ENCODE peak calls at places on chromosomes 6 and 20, in four cellular contexts. A is mesothelial cell of epicardium, Q is astrocyte of the spinal cord, Z is tibial nerve. E is an unnamed sample.

GRCh38 chr20:60101201-60101893 is 143.1 kb downstream of the CDH26 start:
- DNase-seq in A (no peak), Q (no peak), Z (no peak), E (no peak)

GRCh38 chr6:46044876-46045617 is 29.4 kb upstream of the CLIC5 start:
- DNase-seq in A (no peak), Q (peak), Z (peak), E (peak)

GRCh38 chr20:6416371-6416770 is 293.5 kb upstream of the FERMT1 start:
- DNase-seq in A (no peak), Q (no peak), Z (no peak), E (no peak)

GRCh38 chr6:161162722-161163121 is 111.1 kb downstream of the AGPAT4 start:
- DNase-seq in A (no peak), Q (no peak), Z (no peak), E (no peak)

GRCh38 chr6:37489697-37490336 is 9.9 kb downstream of the CCDC167 start:
- DNase-seq in A (no peak), Q (no peak), Z (no peak), E (no peak)

GRCh38 chr20:20277772-20278382 is 90.0 kb upstream of the INSM1 start:
- DNase-seq in A (no peak), Q (no peak), Z (no peak), E (no peak)

GRCh38 chr6:147941143-147941542 is 401.5 kb upstream of the SASH1 start:
- DNase-seq in A (no peak), Q (peak), Z (no peak), E (no peak)

GRCh38 chr6:36924131-36924530 is 30.4 kb upstream of the PI16 start:
- DNase-seq in A (no peak), Q (peak), Z (no peak), E (no peak)

GRCh38 chr6:69138893-69139494 is 503.9 kb downstream of the ADGRB3 start:
- DNase-seq in A (no peak), Q (peak), Z (no peak), E (no peak)

GRCh38 chr20:58832442-58832841 is 18.3 kb downstream of the GNAS-AS1 start:
- DNase-seq in A (no peak), Q (no peak), Z (no peak), E (peak)

GRCh38 chr6:106908386-106908840 is 66.1 kb downstream of the CD24 start:
- DNase-seq in A (no peak), Q (no peak), Z (no peak), E (no peak)

GRCh38 chr20:51138576-51138975 is 115.7 kb upstream of the KCNG1 start:
- DNase-seq in A (no peak), Q (no peak), Z (no peak), E (no peak)

GRCh38 chr6:50905297-50905696 is 86.6 kb downstream of the TFAP2B start:
- DNase-seq in A (no peak), Q (no peak), Z (no peak), E (no peak)

GRCh38 chr6:34718867-34719441 is 22.4 kb upstream of the ILRUN start:
- DNase-seq in A (no peak), Q (no peak), Z (no peak), E (no peak)

GRCh38 chr6:29014729-29015608 is 9.9 kb upstream of the ZNF311 start:
- DNase-seq in A (no peak), Q (no peak), Z (no peak), E (no peak)

GRCh38 chr6:167497387-167498056 is 172.6 kb downstream of the TTLL2 start:
- DNase-seq in A (no peak), Q (no peak), Z (no peak), E (no peak)

GRCh38 chr20:53606364-53606985 is 12.8 kb upstream of the ZNF217 start:
- DNase-seq in A (no peak), Q (peak), Z (no peak), E (peak)

GRCh38 chr6:20873425-20874190 is 339.4 kb downstream of the CDKAL1 start:
- DNase-seq in A (no peak), Q (peak), Z (no peak), E (no peak)

GRCh38 chr20:51860015-51860882 is 57.9 kb upstream of the SALL4 start:
- DNase-seq in A (no peak), Q (peak), Z (no peak), E (peak)

GRCh38 chr6:94478178-94479140 is 1059.1 kb upstream of the EPHA7 start:
- DNase-seq in A (no peak), Q (no peak), Z (no peak), E (no peak)

GRCh38 chr6:98041921-98042320 is 758.9 kb upstream of the MMS22L start:
- DNase-seq in A (no peak), Q (no peak), Z (no peak), E (no peak)

GRCh38 chr6:143301204-143301603 is 149.3 kb downstream of the ADAT2 start:
- DNase-seq in A (no peak), Q (no peak), Z (no peak), E (no peak)

GRCh38 chr20:62641749-62642665 is at the start of gene SLCO4A1:
- DNase-seq in A (no peak), Q (peak), Z (peak), E (peak)

GRCh38 chr6:1122083-1122482 is 189.8 kb upstream of the FOXQ1 start:
- DNase-seq in A (no peak), Q (no peak), Z (no peak), E (no peak)

GRCh38 chr6:1124885-1125284 is 187.0 kb upstream of the FOXQ1 start:
- DNase-seq in A (no peak), Q (no peak), Z (no peak), E (no peak)

GRCh38 chr6:1123406-1123805 is 188.5 kb upstream of the FOXQ1 start:
- DNase-seq in A (no peak), Q (no peak), Z (no peak), E (no peak)

GRCh38 chr6:1125297-1125696 is 186.6 kb upstream of the FOXQ1 start:
- DNase-seq in A (no peak), Q (no peak), Z (no peak), E (no peak)

DNA sequence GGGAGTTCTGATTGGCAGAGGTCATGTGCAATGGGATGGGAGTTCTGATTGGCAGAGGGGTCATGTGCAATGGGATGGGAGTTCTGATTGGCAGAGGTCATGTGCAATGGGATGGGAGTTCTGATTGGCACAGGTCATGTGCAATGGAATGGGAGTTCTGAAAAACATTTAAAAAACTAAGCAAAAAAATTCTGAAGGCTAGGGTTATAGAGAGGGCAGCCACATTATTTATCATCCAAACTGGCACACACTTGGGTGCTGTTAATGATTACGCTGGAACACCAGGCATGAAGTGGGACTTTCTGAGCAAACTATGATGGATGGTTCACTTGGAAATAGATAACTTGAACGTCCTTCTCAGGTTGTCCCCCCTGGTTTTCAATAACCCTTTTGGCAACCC is 187.9 kb upstream of the FOXQ1 start:
- DNase-seq in A (no peak), Q (no peak), Z (no peak), E (no peak)
- TF ChIP-seq CTCF in A (no peak), Q (no peak), Z (no peak), E (no peak)

GRCh38 chr6:139996253-139996834 is 621.9 kb upstream of the CITED2 start:
- DNase-seq in A (no peak), Q (no peak), Z (no peak), E (no peak)
- TF ChIP-seq CTCF in A (no peak), Q (no peak), Z (no peak), E (no peak)

DNA sequence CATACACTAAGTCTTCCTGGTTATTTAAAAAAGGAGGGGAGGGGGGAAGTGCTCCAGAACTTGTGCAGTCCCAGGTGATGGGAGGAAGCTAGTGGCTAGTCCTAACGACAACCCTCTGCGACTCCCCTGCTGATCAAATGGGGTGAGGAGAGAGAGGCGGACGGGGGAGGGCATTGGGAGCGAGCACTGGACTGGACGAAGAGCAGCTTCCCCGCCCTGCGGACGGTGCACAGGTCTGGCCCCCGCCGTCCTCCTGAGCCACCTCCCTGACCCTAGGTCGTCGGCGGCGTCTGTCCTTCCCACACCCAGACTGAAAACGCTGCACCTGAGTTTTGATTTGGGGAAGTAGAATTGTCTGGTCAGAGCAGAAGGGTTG is 2.2 kb upstream of the OLIG3 start:
- DNase-seq in A (no peak), Q (no peak), Z (no peak), E (no peak)
- TF ChIP-seq CTCF in A (no peak), Q (no peak), Z (no peak), E (no peak)

GRCh38 chr6:170416959-170417606 is 110.5 kb downstream of the FAM120B start:
- DNase-seq in A (no peak), Q (no peak), Z (no peak), E (no peak)
- TF ChIP-seq CTCF in A (no peak), Q (no peak), Z (no peak), E (no peak)

GRCh38 chr6:116447052-116447451 is 14.1 kb upstream of the CALHM6 start:
- DNase-seq in A (no peak), Q (no peak), Z (no peak), E (peak)
- TF ChIP-seq CTCF in A (no peak), Q (no peak), Z (no peak), E (no peak)

DNA sequence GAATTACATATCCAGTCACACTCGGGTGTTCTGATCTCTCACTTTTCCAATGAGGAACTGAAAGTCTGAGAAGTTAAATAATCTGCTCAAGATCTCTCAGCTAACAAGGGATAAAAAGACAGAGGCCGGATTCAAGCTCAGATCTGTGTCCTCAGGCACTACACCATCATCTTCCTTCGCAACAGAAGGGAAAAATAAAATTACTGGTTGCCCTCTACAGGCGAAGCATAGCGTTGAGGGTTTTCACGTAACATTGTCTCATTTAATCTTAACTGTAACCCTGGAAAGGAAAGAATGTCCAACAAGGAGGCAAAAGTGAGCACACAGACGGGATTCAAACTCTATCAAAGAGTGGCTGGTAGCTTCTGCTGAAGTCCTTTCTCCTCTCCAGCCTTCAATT is 67.8 kb upstream of the ANKEF1 start:
- DNase-seq in A (no peak), Q (no peak), Z (no peak), E (no peak)
- TF ChIP-seq CTCF in A (no peak), Q (peak), Z (no peak), E (peak)

DNA sequence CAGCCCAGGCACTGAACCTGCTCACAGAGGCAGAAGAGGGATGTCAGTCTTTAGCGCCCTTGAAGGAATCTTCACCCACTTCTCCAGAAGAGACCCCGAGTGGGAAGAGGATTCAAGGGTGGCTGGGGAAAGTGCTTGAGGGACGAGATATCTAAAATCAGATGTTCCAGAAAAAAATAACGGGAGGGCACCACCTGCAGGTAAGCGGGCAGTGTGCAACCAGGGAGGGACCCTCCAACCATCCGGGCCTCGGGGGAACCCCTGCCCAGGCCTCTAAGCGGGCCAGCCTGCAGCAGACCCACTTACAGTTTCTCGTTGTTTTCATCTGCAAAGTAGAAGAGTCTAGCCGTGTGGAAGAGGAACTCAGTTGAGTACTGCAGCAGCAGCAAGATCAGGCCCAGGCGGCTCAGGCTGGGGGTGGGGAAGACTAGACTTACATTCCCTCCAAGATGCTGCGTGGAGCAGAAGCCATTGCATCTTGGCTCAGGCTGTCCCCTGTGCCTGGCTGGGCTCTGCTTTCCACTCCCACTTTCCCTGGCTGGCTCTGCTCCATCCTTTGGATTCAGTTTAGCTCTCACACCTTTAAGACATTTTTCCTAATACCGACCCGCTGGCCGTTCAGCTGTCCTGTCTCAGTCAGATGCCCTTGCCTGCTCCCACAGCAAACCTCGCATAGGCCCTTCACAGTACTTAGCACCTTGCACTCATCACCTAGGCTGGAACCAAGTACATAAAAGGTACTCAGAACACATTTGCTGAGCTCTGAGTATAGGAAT is 70.9 kb downstream of the TRAM2 start:
- DNase-seq in A (no peak), Q (no peak), Z (no peak), E (no peak)
- TF ChIP-seq CTCF in A (no peak), Q (no peak), Z (no peak), E (peak)